ENCODE peak calls at places on chromosomes 2 and 18, in nine cellular contexts. One of them, this sample, is unnamed.

GRCh38 chr2:128301501-128301966 is 17.1 kb downstream of the HS6ST1 start:
- DNase-seq in stimulated activated naive CD4-positive, alpha-beta T cell: no peak
- DNase-seq in NCI-H774: no peak
- DNase-seq in naive thymus-derived CD8-positive, alpha-beta T cell: no peak
- DNase-seq in HTR-8/SVneo: no peak
- DNase-seq in skeletal muscle cell: peak
- DNase-seq in heart right ventricle: no peak
- DNase-seq in LHCN-M2: peak
- DNase-seq in T-helper 9 cell: no peak
- DNase-seq in this sample: peak

GRCh38 chr2:64789466-64790320 is 136.0 kb upstream of the SERTAD2 start:
- DNase-seq in NCI-H774: no peak
- DNase-seq in T-helper 9 cell: no peak
- DNase-seq in stimulated activated naive CD4-positive, alpha-beta T cell: no peak
- DNase-seq in HTR-8/SVneo: no peak
- DNase-seq in LHCN-M2: no peak
- DNase-seq in skeletal muscle cell: no peak
- DNase-seq in heart right ventricle: no peak
- DNase-seq in naive thymus-derived CD8-positive, alpha-beta T cell: no peak
- DNase-seq in this sample: no peak

GRCh38 chr2:20125164-20125563 is 73.7 kb upstream of the LAPTM4A start:
- DNase-seq in heart right ventricle: no peak
- DNase-seq in stimulated activated naive CD4-positive, alpha-beta T cell: no peak
- DNase-seq in HTR-8/SVneo: no peak
- DNase-seq in T-helper 9 cell: no peak
- DNase-seq in naive thymus-derived CD8-positive, alpha-beta T cell: no peak
- DNase-seq in skeletal muscle cell: no peak
- DNase-seq in LHCN-M2: peak
- DNase-seq in NCI-H774: no peak
- DNase-seq in this sample: no peak

GRCh38 chr2:101398026-101398830 is 10.9 kb upstream of the CREG2 start:
- DNase-seq in T-helper 9 cell: no peak
- DNase-seq in HTR-8/SVneo: no peak
- DNase-seq in heart right ventricle: no peak
- DNase-seq in LHCN-M2: no peak
- DNase-seq in naive thymus-derived CD8-positive, alpha-beta T cell: no peak
- DNase-seq in stimulated activated naive CD4-positive, alpha-beta T cell: no peak
- DNase-seq in NCI-H774: no peak
- DNase-seq in skeletal muscle cell: no peak
- DNase-seq in this sample: peak

GRCh38 chr18:48680339-48680738 is 141.5 kb downstream of the CTIF start:
- DNase-seq in stimulated activated naive CD4-positive, alpha-beta T cell: no peak
- DNase-seq in LHCN-M2: no peak
- DNase-seq in HTR-8/SVneo: no peak
- DNase-seq in skeletal muscle cell: no peak
- DNase-seq in naive thymus-derived CD8-positive, alpha-beta T cell: no peak
- DNase-seq in T-helper 9 cell: no peak
- DNase-seq in heart right ventricle: no peak
- DNase-seq in NCI-H774: no peak
- DNase-seq in this sample: no peak

GRCh38 chr2:238100049-238100820 is at the start of gene ESPNL:
- DNase-seq in heart right ventricle: no peak
- DNase-seq in NCI-H774: no peak
- DNase-seq in LHCN-M2: peak
- DNase-seq in naive thymus-derived CD8-positive, alpha-beta T cell: no peak
- DNase-seq in stimulated activated naive CD4-positive, alpha-beta T cell: no peak
- DNase-seq in T-helper 9 cell: no peak
- DNase-seq in skeletal muscle cell: no peak
- DNase-seq in HTR-8/SVneo: no peak
- DNase-seq in this sample: no peak

GRCh38 chr18:7901657-7902056 is 334.5 kb downstream of the PTPRM start:
- DNase-seq in naive thymus-derived CD8-positive, alpha-beta T cell: no peak
- DNase-seq in NCI-H774: no peak
- DNase-seq in skeletal muscle cell: no peak
- DNase-seq in heart right ventricle: no peak
- DNase-seq in T-helper 9 cell: no peak
- DNase-seq in LHCN-M2: no peak
- DNase-seq in stimulated activated naive CD4-positive, alpha-beta T cell: no peak
- DNase-seq in HTR-8/SVneo: no peak
- DNase-seq in this sample: peak

GRCh38 chr2:218733615-218734021 is 23.0 kb downstream of the TTLL4 start:
- DNase-seq in HTR-8/SVneo: no peak
- DNase-seq in LHCN-M2: peak
- DNase-seq in heart right ventricle: no peak
- DNase-seq in stimulated activated naive CD4-positive, alpha-beta T cell: no peak
- DNase-seq in skeletal muscle cell: peak
- DNase-seq in NCI-H774: no peak
- DNase-seq in T-helper 9 cell: no peak
- DNase-seq in naive thymus-derived CD8-positive, alpha-beta T cell: no peak
- DNase-seq in this sample: peak

GRCh38 chr2:34102359-34102758 is 503.3 kb upstream of the FAM98A start:
- DNase-seq in NCI-H774: no peak
- DNase-seq in T-helper 9 cell: no peak
- DNase-seq in naive thymus-derived CD8-positive, alpha-beta T cell: no peak
- DNase-seq in LHCN-M2: peak
- DNase-seq in heart right ventricle: no peak
- DNase-seq in skeletal muscle cell: peak
- DNase-seq in stimulated activated naive CD4-positive, alpha-beta T cell: no peak
- DNase-seq in HTR-8/SVneo: no peak
- DNase-seq in this sample: no peak

GRCh38 chr2:217142649-217143266 is 282.9 kb upstream of the TNP1 start:
- DNase-seq in stimulated activated naive CD4-positive, alpha-beta T cell: no peak
- DNase-seq in NCI-H774: no peak
- DNase-seq in naive thymus-derived CD8-positive, alpha-beta T cell: no peak
- DNase-seq in LHCN-M2: peak
- DNase-seq in T-helper 9 cell: no peak
- DNase-seq in skeletal muscle cell: no peak
- DNase-seq in HTR-8/SVneo: no peak
- DNase-seq in heart right ventricle: no peak
- DNase-seq in this sample: peak

GRCh38 chr18:79106084-79106483 is 36.9 kb downstream of the ATP9B start:
- DNase-seq in stimulated activated naive CD4-positive, alpha-beta T cell: no peak
- DNase-seq in HTR-8/SVneo: no peak
- DNase-seq in LHCN-M2: no peak
- DNase-seq in NCI-H774: no peak
- DNase-seq in naive thymus-derived CD8-positive, alpha-beta T cell: no peak
- DNase-seq in heart right ventricle: no peak
- DNase-seq in T-helper 9 cell: no peak
- DNase-seq in skeletal muscle cell: no peak
- DNase-seq in this sample: no peak

GRCh38 chr2:3768960-3769765 is 65.8 kb downstream of the DCDC2C start:
- DNase-seq in LHCN-M2: no peak
- DNase-seq in NCI-H774: no peak
- DNase-seq in stimulated activated naive CD4-positive, alpha-beta T cell: no peak
- DNase-seq in skeletal muscle cell: no peak
- DNase-seq in heart right ventricle: no peak
- DNase-seq in HTR-8/SVneo: no peak
- DNase-seq in naive thymus-derived CD8-positive, alpha-beta T cell: no peak
- DNase-seq in T-helper 9 cell: no peak
- DNase-seq in this sample: no peak

GRCh38 chr2:36819090-36819711 is 122.7 kb downstream of the VIT start:
- DNase-seq in HTR-8/SVneo: no peak
- DNase-seq in stimulated activated naive CD4-positive, alpha-beta T cell: no peak
- DNase-seq in skeletal muscle cell: no peak
- DNase-seq in naive thymus-derived CD8-positive, alpha-beta T cell: no peak
- DNase-seq in heart right ventricle: no peak
- DNase-seq in NCI-H774: no peak
- DNase-seq in T-helper 9 cell: no peak
- DNase-seq in LHCN-M2: no peak
- DNase-seq in this sample: no peak

GRCh38 chr2:31219131-31219969 is 2.0 kb upstream of the CAPN14 start:
- DNase-seq in LHCN-M2: no peak
- DNase-seq in heart right ventricle: no peak
- DNase-seq in NCI-H774: no peak
- DNase-seq in HTR-8/SVneo: no peak
- DNase-seq in skeletal muscle cell: no peak
- DNase-seq in stimulated activated naive CD4-positive, alpha-beta T cell: no peak
- DNase-seq in T-helper 9 cell: no peak
- DNase-seq in naive thymus-derived CD8-positive, alpha-beta T cell: no peak
- DNase-seq in this sample: peak

GRCh38 chr2:170530284-170530745 is 184.8 kb upstream of the SP5 start:
- DNase-seq in naive thymus-derived CD8-positive, alpha-beta T cell: no peak
- DNase-seq in NCI-H774: peak
- DNase-seq in T-helper 9 cell: no peak
- DNase-seq in HTR-8/SVneo: peak
- DNase-seq in LHCN-M2: peak
- DNase-seq in skeletal muscle cell: peak
- DNase-seq in stimulated activated naive CD4-positive, alpha-beta T cell: no peak
- DNase-seq in heart right ventricle: peak
- DNase-seq in this sample: peak

GRCh38 chr18:62346327-62347090 is 21.4 kb downstream of the TNFRSF11A start:
- DNase-seq in NCI-H774: peak
- DNase-seq in HTR-8/SVneo: no peak
- DNase-seq in heart right ventricle: no peak
- DNase-seq in LHCN-M2: no peak
- DNase-seq in T-helper 9 cell: no peak
- DNase-seq in stimulated activated naive CD4-positive, alpha-beta T cell: no peak
- DNase-seq in naive thymus-derived CD8-positive, alpha-beta T cell: no peak
- DNase-seq in skeletal muscle cell: no peak
- DNase-seq in this sample: no peak

This sample was measured in mesenchymal stem cell.